ENCODE peak calls at places on chromosomes 1 and 21, in nine cellular contexts. One of them, this sample, is unnamed.

GRCh38 chr1:117373932-117374331 is 6.7 kb downstream of the MAN1A2 start:
- DNase-seq in HL-60: no peak
- DNase-seq in nephron progenitor cell: no peak
- DNase-seq in DND-41: no peak
- DNase-seq in tibial nerve: no peak
- DNase-seq in transverse colon: no peak
- DNase-seq in pancreas: no peak
- DNase-seq in type B pancreatic cell: no peak
- DNase-seq in endothelial cell: no peak
- DNase-seq in this sample: no peak

GRCh38 chr1:103250441-103250861 is 142.1 kb upstream of the COL11A1 start:
- DNase-seq in HL-60: no peak
- DNase-seq in DND-41: no peak
- DNase-seq in pancreas: no peak
- DNase-seq in type B pancreatic cell: no peak
- DNase-seq in tibial nerve: no peak
- DNase-seq in transverse colon: no peak
- DNase-seq in endothelial cell: peak; percentile 5
- DNase-seq in nephron progenitor cell: peak; percentile 21
- DNase-seq in this sample: no peak

GRCh38 chr21:46596201-46596600 is 8.7 kb downstream of the S100B start:
- DNase-seq in transverse colon: no peak
- DNase-seq in nephron progenitor cell: no peak
- DNase-seq in DND-41: no peak
- DNase-seq in pancreas: no peak
- DNase-seq in type B pancreatic cell: no peak
- DNase-seq in HL-60: no peak
- DNase-seq in tibial nerve: no peak
- DNase-seq in endothelial cell: no peak
- DNase-seq in this sample: no peak

GRCh38 chr1:43363283-43363934 is 4.4 kb downstream of the ELOVL1 start:
- DNase-seq in transverse colon: peak; percentile 50
- DNase-seq in nephron progenitor cell: no peak
- DNase-seq in type B pancreatic cell: no peak
- DNase-seq in HL-60: peak; percentile 12
- DNase-seq in DND-41: no peak
- DNase-seq in pancreas: no peak
- DNase-seq in tibial nerve: no peak
- DNase-seq in endothelial cell: no peak
- DNase-seq in this sample: no peak

GRCh38 chr1:39663559-39663958 is 8.3 kb downstream of the NT5C1A start:
- DNase-seq in type B pancreatic cell: no peak
- DNase-seq in pancreas: no peak
- DNase-seq in HL-60: no peak
- DNase-seq in nephron progenitor cell: no peak
- DNase-seq in transverse colon: no peak
- DNase-seq in tibial nerve: no peak
- DNase-seq in endothelial cell: no peak
- DNase-seq in DND-41: no peak
- DNase-seq in this sample: no peak

GRCh38 chr21:46617267-46618051 is 12.6 kb upstream of the S100B start:
- DNase-seq in nephron progenitor cell: no peak
- DNase-seq in pancreas: no peak
- DNase-seq in transverse colon: no peak
- DNase-seq in DND-41: no peak
- DNase-seq in HL-60: no peak
- DNase-seq in tibial nerve: no peak
- DNase-seq in endothelial cell: no peak
- DNase-seq in type B pancreatic cell: no peak
- DNase-seq in this sample: no peak

GRCh38 chr1:19644761-19645543 is 841 bp downstream of the NBL1 start:
- DNase-seq in transverse colon: peak; percentile 54
- DNase-seq in DND-41: no peak
- DNase-seq in endothelial cell: peak; percentile 45
- DNase-seq in type B pancreatic cell: no peak
- DNase-seq in HL-60: peak; percentile 30
- DNase-seq in pancreas: peak; percentile 70
- DNase-seq in nephron progenitor cell: peak; percentile 50
- DNase-seq in tibial nerve: no peak
- DNase-seq in this sample: no peak

GRCh38 chr1:74343191-74343590 is 108.0 kb downstream of the TNNI3K start:
- DNase-seq in pancreas: peak; percentile 19
- DNase-seq in nephron progenitor cell: peak; percentile 6
- DNase-seq in HL-60: no peak
- DNase-seq in type B pancreatic cell: no peak
- DNase-seq in DND-41: no peak
- DNase-seq in endothelial cell: no peak
- DNase-seq in transverse colon: no peak
- DNase-seq in tibial nerve: no peak
- DNase-seq in this sample: no peak

GRCh38 chr1:232302376-232303049 is 327.4 kb downstream of the SIPA1L2 start:
- DNase-seq in nephron progenitor cell: no peak
- DNase-seq in HL-60: no peak
- DNase-seq in pancreas: no peak
- DNase-seq in DND-41: no peak
- DNase-seq in tibial nerve: no peak
- DNase-seq in transverse colon: no peak
- DNase-seq in type B pancreatic cell: no peak
- DNase-seq in endothelial cell: no peak
- DNase-seq in this sample: no peak

GRCh38 chr1:62439652-62440371 is 3.0 kb downstream of the USP1 start:
- DNase-seq in endothelial cell: no peak
- DNase-seq in type B pancreatic cell: no peak
- DNase-seq in DND-41: no peak
- DNase-seq in transverse colon: no peak
- DNase-seq in nephron progenitor cell: no peak
- DNase-seq in pancreas: no peak
- DNase-seq in HL-60: peak; percentile 5
- DNase-seq in tibial nerve: no peak
- DNase-seq in this sample: no peak

GRCh38 chr1:44646276-44646675 is 28.0 kb downstream of the TMEM53 start:
- DNase-seq in pancreas: peak; percentile 40
- DNase-seq in endothelial cell: no peak
- DNase-seq in DND-41: no peak
- DNase-seq in tibial nerve: no peak
- DNase-seq in nephron progenitor cell: no peak
- DNase-seq in transverse colon: peak; percentile 37
- DNase-seq in HL-60: no peak
- DNase-seq in type B pancreatic cell: peak; percentile 63
- DNase-seq in this sample: no peak

GRCh38 chr21:44525431-44526095 is 14.4 kb downstream of the KRTAP10-1 start:
- DNase-seq in HL-60: no peak
- DNase-seq in transverse colon: peak; percentile 3
- DNase-seq in type B pancreatic cell: peak; percentile 44
- DNase-seq in tibial nerve: no peak
- DNase-seq in nephron progenitor cell: no peak
- DNase-seq in pancreas: no peak
- DNase-seq in DND-41: no peak
- DNase-seq in endothelial cell: no peak
- DNase-seq in this sample: no peak

GRCh38 chr1:48808496-48808895 is 31.8 kb upstream of the BEND5 start:
- DNase-seq in endothelial cell: no peak
- DNase-seq in tibial nerve: no peak
- DNase-seq in nephron progenitor cell: no peak
- DNase-seq in DND-41: no peak
- DNase-seq in transverse colon: no peak
- DNase-seq in pancreas: no peak
- DNase-seq in HL-60: no peak
- DNase-seq in type B pancreatic cell: no peak
- DNase-seq in this sample: no peak

GRCh38 chr1:154774175-154774855 is 95.8 kb downstream of the KCNN3 start:
- DNase-seq in pancreas: no peak
- DNase-seq in HL-60: no peak
- DNase-seq in nephron progenitor cell: no peak
- DNase-seq in endothelial cell: no peak
- DNase-seq in transverse colon: no peak
- DNase-seq in DND-41: no peak
- DNase-seq in type B pancreatic cell: no peak
- DNase-seq in tibial nerve: no peak
- DNase-seq in this sample: no peak

GRCh38 chr1:203629509-203630082 is 3.0 kb downstream of the ATP2B4 start:
- DNase-seq in endothelial cell: peak; percentile 71
- DNase-seq in HL-60: no peak
- DNase-seq in tibial nerve: peak; percentile 53
- DNase-seq in type B pancreatic cell: peak; percentile 77
- DNase-seq in nephron progenitor cell: peak; percentile 82
- DNase-seq in transverse colon: peak; percentile 79
- DNase-seq in DND-41: peak; percentile 78
- DNase-seq in pancreas: peak; percentile 86
- DNase-seq in this sample: peak; percentile 51

GRCh38 chr1:58994664-58995063 is 210.8 kb upstream of the JUN start:
- DNase-seq in nephron progenitor cell: no peak
- DNase-seq in pancreas: no peak
- DNase-seq in tibial nerve: no peak
- DNase-seq in endothelial cell: no peak
- DNase-seq in HL-60: no peak
- DNase-seq in type B pancreatic cell: no peak
- DNase-seq in DND-41: no peak
- DNase-seq in transverse colon: no peak
- DNase-seq in this sample: no peak

GRCh38 chr21:21730524-21730923 is 732.3 kb downstream of the NCAM2 start:
- DNase-seq in nephron progenitor cell: no peak
- DNase-seq in endothelial cell: no peak
- DNase-seq in type B pancreatic cell: no peak
- DNase-seq in tibial nerve: no peak
- DNase-seq in DND-41: no peak
- DNase-seq in HL-60: no peak
- DNase-seq in transverse colon: no peak
- DNase-seq in pancreas: no peak
- DNase-seq in this sample: no peak

GRCh38 chr1:27603962-27604578 is at the start of gene AHDC1:
- DNase-seq in HL-60: peak; percentile 90
- DNase-seq in type B pancreatic cell: peak; percentile 96
- DNase-seq in nephron progenitor cell: peak; percentile 96
- DNase-seq in endothelial cell: peak; percentile 91
- DNase-seq in DND-41: peak; percentile 92
- DNase-seq in transverse colon: peak; percentile 94
- DNase-seq in pancreas: peak; percentile 97
- DNase-seq in tibial nerve: peak; percentile 88
- DNase-seq in this sample: peak; percentile 80
- TF ChIP-seq CTCF in HL-60: no peak
- TF ChIP-seq CTCF in type B pancreatic cell: no peak
- TF ChIP-seq CTCF in nephron progenitor cell: no peak
- TF ChIP-seq CTCF in endothelial cell: no peak
- TF ChIP-seq CTCF in DND-41: no peak
- TF ChIP-seq CTCF in transverse colon: no peak
- TF ChIP-seq CTCF in pancreas: no peak
- TF ChIP-seq CTCF in tibial nerve: peak; percentile 79
- TF ChIP-seq CTCF in this sample: peak; percentile 6

GRCh38 chr1:155909894-155910293 is 1.3 kb downstream of the RIT1 start:
- DNase-seq in nephron progenitor cell: no peak
- DNase-seq in DND-41: no peak
- DNase-seq in HL-60: peak; percentile 87
- DNase-seq in tibial nerve: no peak
- DNase-seq in endothelial cell: no peak
- DNase-seq in transverse colon: no peak
- DNase-seq in type B pancreatic cell: no peak
- DNase-seq in pancreas: no peak
- DNase-seq in this sample: no peak

GRCh38 chr1:155911156-155912055 is at the start of gene RIT1:
- DNase-seq in type B pancreatic cell: peak; percentile 82
- DNase-seq in tibial nerve: peak; percentile 84
- DNase-seq in transverse colon: peak; percentile 93
- DNase-seq in HL-60: peak; percentile 82
- DNase-seq in nephron progenitor cell: peak; percentile 89
- DNase-seq in endothelial cell: peak; percentile 84
- DNase-seq in pancreas: peak; percentile 93
- DNase-seq in DND-41: peak; percentile 86
- DNase-seq in this sample: peak; percentile 50

GRCh38 chr1:155912056-155912536 is 947 bp upstream of the RIT1 start:
- DNase-seq in type B pancreatic cell: no peak
- DNase-seq in DND-41: no peak
- DNase-seq in transverse colon: no peak
- DNase-seq in HL-60: no peak
- DNase-seq in endothelial cell: no peak
- DNase-seq in pancreas: no peak
- DNase-seq in tibial nerve: no peak
- DNase-seq in nephron progenitor cell: no peak
- DNase-seq in this sample: no peak

GRCh38 chr1:155913969-155914757 is 3.0 kb upstream of the RIT1 start:
- DNase-seq in HL-60: no peak
- DNase-seq in endothelial cell: no peak
- DNase-seq in type B pancreatic cell: no peak
- DNase-seq in transverse colon: no peak
- DNase-seq in DND-41: no peak
- DNase-seq in pancreas: no peak
- DNase-seq in tibial nerve: no peak
- DNase-seq in nephron progenitor cell: no peak
- DNase-seq in this sample: no peak

GRCh38 chr1:155910621-155911121 is 478 bp downstream of the RIT1 start:
- DNase-seq in endothelial cell: peak; percentile 6
- DNase-seq in type B pancreatic cell: no peak
- DNase-seq in DND-41: peak; percentile 23
- DNase-seq in nephron progenitor cell: no peak
- DNase-seq in HL-60: peak; percentile 7
- DNase-seq in pancreas: no peak
- DNase-seq in tibial nerve: no peak
- DNase-seq in transverse colon: no peak
- DNase-seq in this sample: no peak
- TF ChIP-seq CTCF in endothelial cell: no peak
- TF ChIP-seq CTCF in type B pancreatic cell: no peak
- TF ChIP-seq CTCF in DND-41: no peak
- TF ChIP-seq CTCF in nephron progenitor cell: no peak
- TF ChIP-seq CTCF in HL-60: no peak
- TF ChIP-seq CTCF in pancreas: no peak
- TF ChIP-seq CTCF in tibial nerve: peak; percentile 12
- TF ChIP-seq CTCF in transverse colon: no peak
- TF ChIP-seq CTCF in this sample: no peak

DNA sequence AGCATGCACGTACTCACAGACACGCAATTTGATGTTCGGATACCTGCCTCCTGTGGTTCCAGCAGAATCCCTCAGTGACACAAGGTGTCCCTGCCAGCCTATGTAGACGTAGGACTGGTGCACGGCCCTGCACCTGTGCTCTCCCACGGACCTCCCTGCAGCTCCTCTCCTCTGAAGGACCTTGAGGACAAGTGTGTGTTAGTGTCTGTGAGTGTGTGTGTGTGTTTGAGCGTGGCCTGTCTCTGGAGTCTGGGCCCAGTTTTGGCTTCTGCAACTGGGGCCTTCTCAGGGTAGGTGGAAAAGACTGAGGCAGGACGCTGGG is 22.5 kb upstream of the DMBX1 start:
- DNase-seq in DND-41: no peak
- DNase-seq in endothelial cell: no peak
- DNase-seq in tibial nerve: no peak
- DNase-seq in nephron progenitor cell: no peak
- DNase-seq in transverse colon: no peak
- DNase-seq in pancreas: no peak
- DNase-seq in type B pancreatic cell: no peak
- DNase-seq in HL-60: no peak
- DNase-seq in this sample: no peak
- TF ChIP-seq CTCF in DND-41: no peak
- TF ChIP-seq CTCF in endothelial cell: no peak
- TF ChIP-seq CTCF in tibial nerve: no peak
- TF ChIP-seq CTCF in nephron progenitor cell: no peak
- TF ChIP-seq CTCF in transverse colon: no peak
- TF ChIP-seq CTCF in pancreas: no peak
- TF ChIP-seq CTCF in type B pancreatic cell: no peak
- TF ChIP-seq CTCF in HL-60: no peak
- TF ChIP-seq CTCF in this sample: no peak

DNA sequence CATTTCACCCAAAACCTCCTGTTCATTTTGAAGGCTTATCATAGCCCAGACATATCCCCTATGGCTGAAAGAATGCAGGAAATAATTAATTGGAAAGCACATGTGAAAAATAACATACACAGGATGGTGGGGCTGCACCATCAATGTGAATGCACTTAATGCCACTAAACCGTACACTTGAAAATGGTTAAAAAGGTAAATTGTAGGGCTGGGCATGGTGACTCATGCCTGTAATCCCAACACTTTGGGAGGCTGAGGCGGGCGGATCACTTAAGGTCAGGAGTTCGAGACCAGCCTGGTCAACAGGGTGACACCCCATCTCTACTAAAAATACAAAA is 98.7 kb upstream of the BACE2 start:
- DNase-seq in HL-60: no peak
- DNase-seq in endothelial cell: no peak
- DNase-seq in pancreas: no peak
- DNase-seq in DND-41: no peak
- DNase-seq in transverse colon: no peak
- DNase-seq in tibial nerve: no peak
- DNase-seq in type B pancreatic cell: no peak
- DNase-seq in nephron progenitor cell: no peak
- DNase-seq in this sample: no peak
- TF ChIP-seq CTCF in HL-60: no peak
- TF ChIP-seq CTCF in endothelial cell: peak; percentile 9
- TF ChIP-seq CTCF in pancreas: no peak
- TF ChIP-seq CTCF in DND-41: no peak
- TF ChIP-seq CTCF in transverse colon: no peak
- TF ChIP-seq CTCF in tibial nerve: no peak
- TF ChIP-seq CTCF in type B pancreatic cell: peak; percentile 18
- TF ChIP-seq CTCF in nephron progenitor cell: no peak
- TF ChIP-seq CTCF in this sample: no peak

This sample was measured in omental fat pad.